ENCODE peak calls at places on chromosomes 16 and 17, in four cellular contexts. W is A549, O is SK-N-SH, I is tibial nerve. Y is an unnamed sample.

GRCh38 chr17:56948491-56948890 is 12.4 kb downstream of the COIL start:
- DNase-seq in O (no peak), I (no peak), W (no peak), Y (no peak)

GRCh38 chr17:75877752-75878173 is 618 bp downstream of the TRIM47 start:
- DNase-seq in W (no peak), I (peak), O (peak), Y (no peak)

GRCh38 chr16:58462997-58463891 is 36.7 kb upstream of the NDRG4 start:
- DNase-seq in O (peak), W (no peak), I (no peak), Y (no peak)

GRCh38 chr16:49602201-49603041 is 228.8 kb downstream of the C16orf78 start:
- DNase-seq in O (no peak), W (no peak), I (no peak), Y (no peak)

GRCh38 chr17:79545251-79546005 is 65.4 kb downstream of the RBFOX3 start:
- DNase-seq in W (no peak), I (no peak), O (no peak), Y (no peak)

GRCh38 chr16:29232811-29233704 is 173.5 kb downstream of the NPIPB11 start:
- DNase-seq in I (no peak), O (no peak), W (no peak), Y (peak)

GRCh38 chr17:42458497-42459255 is at the start of gene ATP6V0A1:
- DNase-seq in I (peak), W (peak), O (peak), Y (peak)

GRCh38 chr16:86383488-86384262 is 126.7 kb upstream of the FOXF1 start:
- DNase-seq in I (no peak), O (no peak), W (peak), Y (no peak)

GRCh38 chr16:61194573-61194972 is 841.7 kb downstream of the CDH8 start:
- DNase-seq in W (no peak), O (no peak), I (no peak), Y (no peak)

GRCh38 chr17:13420294-13421277 is 181.1 kb downstream of the HS3ST3A1 start:
- DNase-seq in W (no peak), I (no peak), O (no peak), Y (no peak)

GRCh38 chr17:47289302-47289701 is 34.5 kb upstream of the EFCAB13 start:
- DNase-seq in O (no peak), I (no peak), W (no peak), Y (no peak)

GRCh38 chr16:8569650-8570338 is 20.5 kb downstream of the TMEM114 start:
- DNase-seq in I (no peak), W (no peak), O (no peak), Y (no peak)

GRCh38 chr16:13957197-13958078 is 37.5 kb downstream of the ERCC4 start:
- DNase-seq in I (peak), W (peak), O (peak), Y (no peak)
- TF ChIP-seq EP300 in I (peak), W (peak), O (no peak), Y (no peak)

DNA sequence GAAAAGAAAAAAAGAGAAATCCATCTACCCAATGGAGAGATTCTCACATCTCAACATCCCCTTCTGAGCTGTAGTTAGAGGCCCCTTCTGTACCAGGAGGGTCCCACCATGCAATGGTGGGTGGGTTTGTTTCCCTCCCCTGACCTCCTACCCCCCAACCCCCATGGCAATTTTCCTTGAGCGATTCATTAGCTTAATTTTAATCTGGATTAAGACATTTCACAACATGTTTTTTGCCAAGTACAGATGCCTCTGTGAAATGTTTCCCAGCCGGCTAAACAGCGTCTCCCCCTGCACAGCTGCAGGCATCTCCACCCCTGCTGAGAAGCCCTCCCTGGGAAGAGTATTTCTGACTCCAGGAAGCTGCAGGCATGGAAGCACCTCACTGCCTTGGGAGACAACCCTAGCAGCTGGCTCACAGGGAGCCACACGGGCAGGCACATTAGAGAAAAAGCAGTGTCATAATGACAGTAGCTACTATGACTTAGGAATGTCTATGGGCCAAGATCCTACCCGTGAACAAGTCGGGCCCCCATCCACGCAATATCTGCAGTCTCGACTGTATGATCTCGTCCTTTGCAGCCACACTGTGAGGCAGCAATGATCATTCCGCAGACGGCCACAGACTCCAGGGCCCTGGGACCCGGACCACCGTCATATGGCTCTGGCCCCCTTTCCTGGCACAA is 117.3 kb downstream of the ADCY9 start:
- DNase-seq in I (peak), W (no peak), O (no peak), Y (no peak)
- TF ChIP-seq EP300 in I (no peak), W (no peak), O (no peak), Y (no peak)

DNA sequence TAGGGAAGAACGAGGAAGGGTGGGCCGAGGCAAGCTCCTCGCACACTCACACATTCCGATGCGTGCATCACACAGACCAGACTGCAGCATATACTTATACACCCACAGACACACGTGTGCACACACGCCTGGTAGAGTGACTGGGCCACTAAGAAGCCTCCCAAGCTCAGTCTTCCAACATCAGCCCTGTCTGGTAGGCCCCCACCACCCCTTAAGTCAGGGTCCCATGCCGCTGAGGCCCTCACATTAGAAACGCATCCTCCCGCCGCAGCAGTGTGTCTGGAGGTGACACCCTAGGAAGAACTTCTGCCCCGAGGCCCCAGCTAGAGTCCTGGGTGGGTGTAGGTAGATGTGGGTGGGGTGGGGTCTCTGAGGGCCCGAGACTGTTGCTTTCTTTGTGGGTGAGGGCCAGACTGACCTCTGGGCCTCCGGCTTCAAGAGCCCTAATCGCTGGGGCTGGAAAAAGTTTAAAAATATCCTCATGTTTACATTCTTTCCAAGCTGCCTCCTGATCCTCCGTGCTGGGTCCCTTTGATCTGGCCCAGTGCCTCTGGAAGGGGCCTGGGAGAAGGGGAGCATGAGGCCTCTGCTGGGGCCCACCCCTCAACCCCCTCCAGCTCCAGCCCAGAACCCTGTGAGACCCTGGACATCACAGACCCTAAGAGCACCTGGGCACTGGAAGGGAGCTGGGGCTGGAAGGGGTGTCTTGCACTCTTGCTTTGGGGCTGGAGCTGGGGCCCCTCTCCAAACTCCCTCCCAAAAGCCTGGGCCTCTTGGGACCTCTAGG is 13.6 kb downstream of the CDH16 start:
- DNase-seq in W (no peak), O (peak), I (no peak), Y (no peak)
- TF ChIP-seq EP300 in W (no peak), O (no peak), I (no peak), Y (no peak)

GRCh38 chr17:66383353-66383752 is 80.9 kb downstream of the PRKCA start:
- DNase-seq in I (no peak), O (peak), W (no peak), Y (no peak)

GRCh38 chr17:66387391-66387981 is 85.1 kb downstream of the PRKCA start:
- DNase-seq in I (no peak), O (no peak), W (no peak), Y (no peak)

GRCh38 chr17:66381701-66382362 is 79.4 kb downstream of the PRKCA start:
- DNase-seq in I (no peak), O (no peak), W (no peak), Y (no peak)

DNA sequence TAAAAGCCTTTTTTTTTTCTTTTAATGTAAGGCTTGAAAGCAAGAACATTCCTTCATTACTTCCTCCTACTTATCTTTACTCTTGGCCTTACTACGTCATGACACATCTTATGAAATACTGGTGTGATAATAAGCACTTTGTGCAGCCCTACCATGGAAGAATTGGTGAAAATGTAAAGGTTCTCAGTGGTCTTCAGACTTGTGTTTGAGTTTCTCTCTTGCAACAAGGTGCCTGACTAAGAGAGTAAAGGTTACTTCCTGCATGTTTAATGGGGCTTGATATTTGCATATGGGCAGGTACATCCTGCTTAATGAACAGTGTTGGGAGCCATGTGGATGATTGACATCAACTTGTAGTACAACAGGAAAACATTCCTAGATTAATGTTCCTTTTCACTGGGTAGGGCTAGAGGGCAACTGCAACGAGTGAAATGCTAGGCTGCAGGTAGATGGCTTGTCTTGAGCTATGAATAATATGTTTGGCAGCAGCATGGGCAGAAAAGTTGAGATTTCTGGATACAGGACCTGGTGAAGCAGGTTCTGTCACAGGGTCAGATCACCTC is 84.5 kb downstream of the PRKCA start:
- DNase-seq in I (no peak), W (no peak), O (no peak), Y (no peak)
- TF ChIP-seq EP300 in I (no peak), W (no peak), O (no peak), Y (no peak)

DNA sequence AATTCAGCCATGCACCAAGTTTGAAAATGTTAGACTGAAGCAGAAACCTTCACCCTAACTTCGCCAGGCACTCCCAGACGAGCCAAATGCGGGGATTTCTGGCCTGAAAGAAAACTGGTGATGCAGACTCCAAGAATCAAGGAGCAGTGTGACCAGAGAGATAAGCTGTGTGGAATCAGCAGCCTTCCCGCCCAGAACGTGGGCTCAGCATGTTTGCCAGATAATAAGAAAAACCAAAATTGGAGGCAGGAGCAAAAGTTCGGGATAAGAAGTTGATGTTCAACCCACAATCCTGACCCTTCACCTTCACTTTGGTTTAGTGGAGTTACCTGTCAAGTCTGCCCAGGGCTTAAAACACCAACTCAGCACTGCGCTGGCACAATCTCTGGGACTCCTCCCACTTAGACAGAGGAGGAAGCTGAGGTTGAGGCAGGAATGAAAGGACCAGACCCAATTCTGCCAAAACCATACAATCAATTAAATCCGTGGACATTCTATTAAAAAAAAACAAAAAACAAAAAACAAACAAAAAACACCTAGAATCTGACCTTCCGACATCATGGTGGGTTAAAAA is 3.0 kb downstream of the SLC43A2 start:
- DNase-seq in O (no peak), I (no peak), W (no peak), Y (no peak)
- TF ChIP-seq EP300 in O (no peak), I (no peak), W (no peak), Y (no peak)

DNA sequence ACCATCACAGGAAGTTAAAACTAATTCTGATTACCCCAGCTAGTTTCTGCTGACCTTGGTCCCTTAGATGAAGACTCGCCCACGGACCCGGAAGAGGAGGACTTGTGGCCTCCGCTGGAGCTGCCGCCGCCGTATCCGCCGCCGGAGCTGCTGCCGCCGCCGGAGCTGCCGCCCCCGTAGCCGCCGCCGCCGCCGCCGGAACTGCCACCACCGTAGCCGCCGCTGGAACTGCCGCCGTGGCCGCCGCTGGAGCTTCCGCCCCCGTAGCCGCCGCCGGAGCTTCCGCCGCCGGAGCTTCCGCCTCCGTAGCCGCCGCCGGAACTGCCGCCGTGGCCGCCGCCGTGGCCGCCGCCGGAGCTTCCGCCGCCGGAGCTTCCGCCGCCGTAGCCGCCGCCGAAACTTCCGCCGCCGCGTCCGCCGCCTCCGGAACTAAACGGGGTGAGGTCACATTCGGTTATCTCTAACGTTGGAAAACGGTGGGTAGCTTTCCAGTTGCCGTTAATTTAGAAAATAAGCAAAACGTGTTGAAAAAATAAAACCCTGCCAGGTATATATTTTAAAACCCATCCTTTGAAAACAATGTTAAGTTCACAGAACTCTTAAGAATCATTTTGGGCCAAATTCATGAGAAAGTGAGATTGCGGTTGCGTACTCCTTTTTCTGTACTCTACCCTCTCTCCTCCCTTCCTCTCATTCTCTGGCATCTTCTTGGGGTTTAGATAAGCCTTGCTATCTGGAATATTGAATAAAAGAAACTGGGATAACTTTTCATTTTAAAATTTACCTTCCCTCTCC is 3.5 kb downstream of the KRT10 start:
- DNase-seq in I (peak), W (peak), O (peak), Y (no peak)
- TF ChIP-seq EP300 in I (peak), W (no peak), O (peak), Y (no peak)

GRCh38 chr16:30445408-30446202 is at the start of gene SEPHS2:
- DNase-seq in W (peak), I (peak), O (peak), Y (peak)
- TF ChIP-seq EP300 in W (no peak), I (peak), O (peak), Y (no peak)

GRCh38 chr17:41254861-41255260 is 323 bp upstream of the KRTAP9-9 start:
- DNase-seq in W (no peak), O (no peak), I (no peak), Y (no peak)
- TF ChIP-seq EP300 in W (no peak), O (no peak), I (no peak), Y (no peak)

Y was measured in esophagus muscularis mucosa.